ENCODE peak calls at places on chromosomes 6 and 20, in nine cellular contexts. G is Jurkat, Clone E6-1; R is GM23248; S is brain microvascular endothelial cell; T is right cardiac atrium; I is NB4; P is tibial nerve; M is MG63; V is heart right ventricle. E is an unnamed sample.

GRCh38 chr20:4045741-4046140 is 30.4 kb upstream of the RNF24 start:
- DNase-seq in G (no peak), R (peak), S (peak), T (no peak), I (no peak), P (no peak), M (peak), V (no peak), E (no peak)

GRCh38 chr20:11001767-11002540 is 328.2 kb upstream of the JAG1 start:
- DNase-seq in G (no peak), R (peak), S (peak), T (peak), I (peak), P (no peak), M (peak), V (no peak), E (no peak)

GRCh38 chr20:17594443-17594842 is 24.6 kb downstream of the DSTN start:
- DNase-seq in G (no peak), R (peak), S (peak), T (no peak), I (no peak), P (no peak), M (peak), V (peak), E (no peak)

GRCh38 chr20:37202267-37202943 is 23.1 kb upstream of the MROH8 start:
- DNase-seq in G (no peak), R (peak), S (peak), T (no peak), I (peak), P (no peak), M (peak), V (peak), E (no peak)

GRCh38 chr6:102619585-102619984 is 1226.1 kb downstream of the GRIK2 start:
- DNase-seq in G (peak), R (peak), S (peak), T (no peak), I (peak), P (no peak), M (no peak), V (no peak), E (no peak)

GRCh38 chr20:41927189-41927588 is 309.0 kb upstream of the CHD6 start:
- DNase-seq in G (no peak), R (no peak), S (no peak), T (no peak), I (no peak), P (no peak), M (no peak), V (no peak), E (no peak)

GRCh38 chr6:90442366-90442765 is 144.5 kb downstream of the MAP3K7 start:
- DNase-seq in G (no peak), R (peak), S (no peak), T (no peak), I (no peak), P (no peak), M (no peak), V (no peak), E (no peak)

GRCh38 chr20:3045816-3046676 is at the start of gene MRPS26:
- DNase-seq in G (peak), R (peak), S (peak), T (peak), I (peak), P (peak), M (peak), V (peak), E (peak)

GRCh38 chr6:77292564-77293546 is 170.4 kb downstream of the HTR1B start:
- DNase-seq in G (no peak), R (peak), S (peak), T (no peak), I (no peak), P (no peak), M (no peak), V (no peak), E (no peak)

GRCh38 chr20:38635721-38636285 is 34.2 kb downstream of the ARHGAP40 start:
- DNase-seq in G (peak), R (peak), S (peak), T (no peak), I (peak), P (no peak), M (peak), V (no peak), E (no peak)

GRCh38 chr6:33949877-33950831 is 146.4 kb upstream of the MLN start:
- DNase-seq in G (no peak), R (no peak), S (no peak), T (no peak), I (no peak), P (no peak), M (no peak), V (no peak), E (no peak)

GRCh38 chr20:24987244-24987643 is 5.3 kb downstream of the APMAP start:
- DNase-seq in G (no peak), R (peak), S (no peak), T (no peak), I (peak), P (no peak), M (no peak), V (no peak), E (no peak)

GRCh38 chr6:17885079-17885478 is 102.4 kb downstream of the KIF13A start:
- DNase-seq in G (no peak), R (peak), S (no peak), T (no peak), I (peak), P (no peak), M (no peak), V (no peak), E (no peak)

GRCh38 chr20:41436679-41437078 is 70.1 kb upstream of the EMILIN3 start:
- DNase-seq in G (peak), R (peak), S (peak), T (no peak), I (peak), P (no peak), M (no peak), V (no peak), E (peak)

GRCh38 chr6:33929575-33930288 is 125.9 kb upstream of the MLN start:
- DNase-seq in G (no peak), R (no peak), S (no peak), T (peak), I (peak), P (no peak), M (peak), V (no peak), E (no peak)

DNA sequence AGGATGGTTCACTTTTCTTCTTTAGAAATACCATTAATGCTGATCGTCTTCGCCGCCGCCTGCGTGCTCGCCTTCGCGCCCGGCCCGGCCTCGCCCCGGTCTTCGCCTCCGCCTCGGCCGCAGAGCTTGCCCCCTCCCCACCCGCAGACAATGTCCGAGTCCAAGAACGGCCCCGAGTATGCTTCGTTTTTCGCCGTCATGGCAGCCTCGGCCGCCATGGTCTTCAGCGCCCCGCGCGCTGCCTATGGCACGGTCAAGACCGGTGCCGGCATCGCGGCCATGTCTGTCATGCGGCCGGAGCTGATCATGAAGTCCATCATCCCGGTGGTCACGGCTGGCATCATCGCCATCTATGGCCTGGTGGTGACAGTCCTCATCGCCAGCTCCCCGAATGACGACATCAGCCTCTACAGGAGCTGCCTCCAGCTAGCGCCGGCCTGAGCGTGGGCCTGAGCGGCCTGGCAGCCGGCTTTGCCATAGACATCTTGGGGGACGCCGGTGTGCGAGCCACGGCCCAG is 4.7 kb upstream of the PRPH2 start:
- DNase-seq in G (no peak), R (peak), S (no peak), T (peak), I (no peak), P (no peak), M (no peak), V (peak), E (no peak)
- H3K4me3 ChIP-seq in G (peak), R (peak), S (peak), T (peak), I (no peak), P (peak), M (no peak), V (peak), E (peak)

DNA sequence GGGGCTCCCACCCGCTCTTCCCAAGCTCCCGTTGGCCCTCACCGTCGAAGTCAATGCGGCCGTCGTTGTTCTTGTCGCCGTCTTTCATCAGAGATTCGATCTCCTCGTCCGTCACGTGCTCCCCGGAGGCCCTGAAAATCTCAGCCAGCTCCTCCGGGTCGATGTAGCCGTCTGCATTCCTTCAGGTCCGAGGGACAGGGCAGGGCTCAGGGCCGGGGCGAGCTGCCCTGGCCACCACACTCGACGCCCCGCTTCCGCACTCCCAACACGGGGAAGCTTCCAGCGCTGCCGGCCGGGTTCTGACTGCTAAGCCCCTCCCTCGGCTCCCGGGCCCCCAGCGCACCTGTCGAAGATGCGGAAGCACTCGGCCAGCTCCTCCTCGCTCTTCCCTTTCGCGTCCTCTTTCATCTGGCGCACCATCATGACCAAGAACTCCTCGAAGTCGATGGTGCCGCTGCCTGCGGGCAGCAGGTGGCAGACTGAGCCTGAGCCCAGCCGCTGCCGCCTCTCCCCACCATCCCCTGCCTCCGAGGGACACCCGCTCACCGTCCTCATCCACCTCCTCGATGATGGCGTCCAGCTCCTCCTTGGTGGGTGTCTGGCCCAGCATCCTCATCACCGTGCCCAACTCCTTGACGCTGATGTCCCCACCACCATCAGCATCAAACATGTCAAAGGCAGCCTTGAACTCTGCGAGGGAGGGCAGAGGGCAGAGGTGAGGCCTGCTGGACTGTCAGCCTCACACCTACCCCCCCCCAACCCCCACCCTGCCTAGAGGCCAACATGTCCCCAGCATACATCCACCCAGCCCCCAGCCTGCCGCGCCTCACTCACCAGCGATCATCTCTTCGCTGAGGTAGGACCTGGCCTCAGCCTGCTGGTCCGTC is 2.9 kb downstream of the TNNC2 start:
- DNase-seq in G (peak), R (peak), S (no peak), T (peak), I (peak), P (no peak), M (no peak), V (no peak), E (peak)
- H3K4me3 ChIP-seq in G (peak), R (no peak), S (no peak), T (no peak), I (no peak), P (peak), M (no peak), V (no peak), E (no peak)

DNA sequence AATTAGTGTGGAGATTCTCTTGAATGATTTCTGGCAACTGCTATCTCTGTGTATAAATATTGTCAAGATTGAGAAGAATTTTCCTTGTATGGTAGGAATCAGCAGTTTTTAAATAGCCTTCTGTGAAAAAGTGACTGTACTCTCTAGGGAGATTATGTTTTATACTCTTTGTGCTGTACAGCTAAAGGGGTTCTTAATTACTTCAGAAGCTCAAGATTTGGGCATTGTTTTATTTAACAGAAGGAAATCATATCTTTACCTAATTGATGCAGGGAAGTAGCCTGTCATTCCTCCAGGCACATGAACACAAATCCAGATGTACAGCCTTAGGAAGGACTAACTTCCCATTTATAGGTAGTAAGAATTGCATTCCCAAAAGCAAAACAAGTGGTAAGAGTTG is 1.3 kb downstream of the CALHM5 start:
- DNase-seq in G (no peak), R (peak), S (no peak), T (no peak), I (no peak), P (no peak), M (no peak), V (no peak), E (no peak)
- H3K4me3 ChIP-seq in G (no peak), R (peak), S (peak), T (peak), I (no peak), P (peak), M (peak), V (peak), E (no peak)

GRCh38 chr6:125188594-125189203 is 35.1 kb downstream of the TPD52L1 start:
- DNase-seq in G (no peak), R (no peak), S (no peak), T (no peak), I (no peak), P (no peak), M (no peak), V (no peak), E (no peak)

GRCh38 chr6:125188037-125188436 is 34.5 kb downstream of the TPD52L1 start:
- DNase-seq in G (no peak), R (peak), S (peak), T (no peak), I (no peak), P (no peak), M (no peak), V (no peak), E (no peak)

GRCh38 chr6:125190667-125191066 is 37.1 kb downstream of the TPD52L1 start:
- DNase-seq in G (no peak), R (no peak), S (no peak), T (no peak), I (no peak), P (no peak), M (no peak), V (no peak), E (no peak)

GRCh38 chr6:125191916-125192609 is 38.5 kb downstream of the TPD52L1 start:
- DNase-seq in G (peak), R (peak), S (peak), T (peak), I (peak), P (peak), M (peak), V (peak), E (peak)

DNA sequence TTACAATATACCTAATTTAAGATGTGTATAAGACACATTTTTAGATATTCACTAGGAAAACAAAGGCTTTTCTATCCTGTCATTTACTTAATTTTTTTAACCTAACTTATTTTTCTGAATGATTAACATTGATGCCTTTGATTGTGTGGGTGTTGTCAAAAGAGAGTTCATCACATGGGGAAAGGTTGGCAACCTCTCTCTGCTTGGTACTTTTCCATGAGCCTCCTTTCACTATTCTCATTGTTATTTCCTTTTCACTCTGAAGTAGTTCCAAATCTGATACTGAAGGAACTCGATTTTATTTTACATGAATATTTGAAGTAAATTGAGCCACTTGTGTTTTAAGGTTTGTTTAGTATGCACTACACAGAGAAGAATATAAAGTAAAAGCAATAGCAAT is 35.9 kb downstream of the TPD52L1 start:
- DNase-seq in G (no peak), R (no peak), S (no peak), T (no peak), I (no peak), P (no peak), M (no peak), V (no peak), E (no peak)
- H3K4me3 ChIP-seq in G (no peak), R (no peak), S (no peak), T (no peak), I (no peak), P (no peak), M (no peak), V (no peak), E (no peak)

GRCh38 chr20:45359069-45359405 is 3.9 kb upstream of the SYS1 start:
- DNase-seq in G (no peak), R (peak), S (no peak), T (peak), I (no peak), P (peak), M (no peak), V (peak), E (no peak)
- H3K4me3 ChIP-seq in G (no peak), R (no peak), S (no peak), T (no peak), I (no peak), P (no peak), M (no peak), V (no peak), E (no peak)

DNA sequence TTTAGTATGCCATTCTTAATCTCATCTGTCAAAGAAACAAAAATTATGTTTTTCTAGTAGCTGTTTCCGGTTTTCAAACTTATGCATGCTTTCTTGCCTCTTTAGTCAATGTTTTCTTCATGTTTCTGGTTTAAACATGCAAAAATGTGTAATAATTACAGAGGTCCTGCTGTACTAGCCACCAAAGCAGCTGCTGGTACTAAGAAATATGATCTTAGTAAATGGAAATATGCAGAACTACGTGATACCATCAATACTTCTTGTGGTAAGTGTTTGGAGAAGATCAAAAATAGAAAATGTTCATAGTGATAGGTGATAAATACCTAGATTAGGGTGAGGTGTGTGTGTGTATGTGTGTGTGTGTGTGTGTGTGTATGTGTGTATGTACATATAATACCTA is 158.4 kb downstream of the MYO6 start:
- DNase-seq in G (no peak), R (no peak), S (no peak), T (no peak), I (no peak), P (no peak), M (no peak), V (no peak), E (no peak)
- H3K4me3 ChIP-seq in G (no peak), R (no peak), S (no peak), T (no peak), I (no peak), P (no peak), M (no peak), V (no peak), E (no peak)

GRCh38 chr6:12749531-12750379 is 33.2 kb downstream of the PHACTR1 start:
- DNase-seq in G (no peak), R (peak), S (no peak), T (peak), I (no peak), P (no peak), M (no peak), V (no peak), E (no peak)
- H3K4me3 ChIP-seq in G (no peak), R (peak), S (peak), T (peak), I (no peak), P (no peak), M (no peak), V (peak), E (no peak)

DNA sequence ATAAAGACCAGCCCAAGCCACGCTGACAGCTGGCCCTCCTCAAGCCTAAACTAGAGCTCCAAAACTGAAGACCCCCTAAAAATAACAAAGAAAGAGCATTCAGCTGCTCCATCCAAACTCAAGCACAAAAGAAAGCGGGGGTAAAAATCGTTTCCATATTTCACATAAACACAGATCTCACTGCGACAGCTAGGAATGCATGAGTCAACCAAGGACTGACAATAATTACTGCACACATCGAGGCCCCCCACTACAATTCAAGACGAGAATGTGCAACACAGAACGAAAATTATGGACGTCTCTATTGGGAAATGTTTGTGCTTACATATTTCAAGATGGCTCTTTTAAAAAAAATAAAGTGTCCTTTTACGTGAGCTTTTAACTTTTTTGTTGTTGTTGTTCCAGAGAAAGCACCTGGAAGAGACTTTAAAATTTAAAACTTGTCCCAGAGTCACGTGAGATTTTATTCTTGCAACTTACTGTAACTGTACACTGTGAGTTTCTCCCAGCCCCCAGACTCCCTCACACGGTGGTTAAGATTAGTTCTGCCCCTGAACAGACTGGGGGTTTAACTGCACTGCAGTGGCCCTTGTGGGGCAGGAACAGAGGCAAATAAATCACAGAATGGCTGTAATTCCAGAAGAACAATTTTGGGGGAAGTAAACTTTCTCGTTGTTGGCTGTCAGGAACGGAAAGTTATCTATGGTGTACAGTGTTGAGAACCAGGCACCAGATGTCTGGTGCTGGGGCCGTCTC is 30.9 kb downstream of the CNKSR3 start:
- DNase-seq in G (no peak), R (peak), S (peak), T (no peak), I (no peak), P (no peak), M (no peak), V (no peak), E (no peak)
- H3K4me3 ChIP-seq in G (no peak), R (peak), S (peak), T (peak), I (no peak), P (no peak), M (peak), V (no peak), E (no peak)

E was measured in CD4-positive, alpha-beta memory T cell.